ENCODE peak calls at places on chromosomes 2 and 18, in four cellular contexts. One of them, this sample, is unnamed.
A peak's percentile ranks its signal among the peaks of the same experiment; 100 is the strongest.

GRCh38 chr2:164717000-164717597 is 95.8 kb upstream of the GRB14 start:
- DNase-seq in HepG2: peak; percentile 50
- DNase-seq in heart right ventricle: no peak
- DNase-seq in cardiac fibroblast: peak; percentile 72
- DNase-seq in this sample: no peak

GRCh38 chr2:237126519-237126918 is 40.8 kb downstream of the COPS8 start:
- DNase-seq in HepG2: no peak
- DNase-seq in heart right ventricle: no peak
- DNase-seq in cardiac fibroblast: no peak
- DNase-seq in this sample: no peak

GRCh38 chr2:128449226-128450061 is 130.8 kb upstream of the HS6ST1 start:
- DNase-seq in heart right ventricle: no peak
- DNase-seq in HepG2: no peak
- DNase-seq in cardiac fibroblast: no peak
- DNase-seq in this sample: no peak

GRCh38 chr2:25301453-25302352 is 40.0 kb downstream of the DNMT3A start:
- DNase-seq in cardiac fibroblast: peak; percentile 79
- DNase-seq in HepG2: no peak
- DNase-seq in heart right ventricle: no peak
- DNase-seq in this sample: no peak

GRCh38 chr2:109700680-109701274 is 86.6 kb downstream of the SOWAHC start:
- DNase-seq in heart right ventricle: no peak
- DNase-seq in HepG2: no peak
- DNase-seq in cardiac fibroblast: no peak
- DNase-seq in this sample: no peak

GRCh38 chr2:217729426-217730058 is 273.3 kb downstream of the TNS1 start:
- DNase-seq in cardiac fibroblast: no peak
- DNase-seq in heart right ventricle: peak; percentile 56
- DNase-seq in HepG2: no peak
- DNase-seq in this sample: no peak

GRCh38 chr2:24337958-24338357 is 22.4 kb downstream of the ITSN2 start:
- DNase-seq in HepG2: no peak
- DNase-seq in heart right ventricle: no peak
- DNase-seq in cardiac fibroblast: no peak
- DNase-seq in this sample: no peak

GRCh38 chr2:203498161-203498560 is 36.9 kb downstream of the RAPH1 start:
- DNase-seq in cardiac fibroblast: peak; percentile 91
- DNase-seq in heart right ventricle: no peak
- DNase-seq in HepG2: no peak
- DNase-seq in this sample: no peak

GRCh38 chr18:34023471-34023870 is 201.2 kb downstream of the NOL4 start:
- DNase-seq in heart right ventricle: no peak
- DNase-seq in HepG2: no peak
- DNase-seq in cardiac fibroblast: peak; percentile 22
- DNase-seq in this sample: no peak

GRCh38 chr2:210477496-210477895 is 937 bp upstream of the LANCL1 start:
- DNase-seq in cardiac fibroblast: peak; percentile 80
- DNase-seq in heart right ventricle: peak; percentile 47
- DNase-seq in HepG2: peak; percentile 54
- DNase-seq in this sample: no peak

GRCh38 chr2:18835787-18836186 is 246.4 kb upstream of the NT5C1B start:
- DNase-seq in cardiac fibroblast: no peak
- DNase-seq in heart right ventricle: no peak
- DNase-seq in HepG2: no peak
- DNase-seq in this sample: no peak

GRCh38 chr2:238892796-238893195 is 44.9 kb downstream of the TWIST2 start:
- DNase-seq in heart right ventricle: no peak
- DNase-seq in HepG2: no peak
- DNase-seq in cardiac fibroblast: no peak
- DNase-seq in this sample: no peak

GRCh38 chr2:43340066-43340465 is 113.7 kb upstream of the ZFP36L2 start:
- DNase-seq in cardiac fibroblast: peak; percentile 70
- DNase-seq in HepG2: no peak
- DNase-seq in heart right ventricle: no peak
- DNase-seq in this sample: no peak

GRCh38 chr18:67300498-67300897 is 216.0 kb downstream of the DSEL start:
- DNase-seq in HepG2: no peak
- DNase-seq in cardiac fibroblast: no peak
- DNase-seq in heart right ventricle: no peak
- DNase-seq in this sample: no peak

GRCh38 chr18:44620821-44621220 is 59.9 kb upstream of the SETBP1 start:
- DNase-seq in HepG2: no peak
- DNase-seq in cardiac fibroblast: no peak
- DNase-seq in heart right ventricle: no peak
- DNase-seq in this sample: no peak

GRCh38 chr2:241011296-241011600 is 12.8 kb downstream of the SNED1 start:
- DNase-seq in HepG2: no peak
- DNase-seq in heart right ventricle: no peak
- DNase-seq in cardiac fibroblast: no peak
- DNase-seq in this sample: peak; percentile 3

GRCh38 chr2:70503896-70504295 is 49.7 kb downstream of the TGFA start:
- DNase-seq in heart right ventricle: no peak
- DNase-seq in cardiac fibroblast: no peak
- DNase-seq in HepG2: peak; percentile 83
- DNase-seq in this sample: no peak

GRCh38 chr2:150127995-150128394 is 359.5 kb downstream of the RND3 start:
- DNase-seq in heart right ventricle: no peak
- DNase-seq in cardiac fibroblast: peak; percentile 76
- DNase-seq in HepG2: no peak
- DNase-seq in this sample: no peak

GRCh38 chr2:83582589-83582988 is 876.5 kb downstream of the SUCLG1 start:
- DNase-seq in heart right ventricle: no peak
- DNase-seq in HepG2: no peak
- DNase-seq in cardiac fibroblast: no peak
- DNase-seq in this sample: no peak

GRCh38 chr18:61975526-61976326 is 82.9 kb upstream of the RNF152 start:
- DNase-seq in heart right ventricle: no peak
- DNase-seq in cardiac fibroblast: no peak
- DNase-seq in HepG2: no peak
- DNase-seq in this sample: no peak

GRCh38 chr18:32380559-32380958 is 90.1 kb downstream of the GAREM1 start:
- DNase-seq in cardiac fibroblast: peak; percentile 48
- DNase-seq in heart right ventricle: no peak
- DNase-seq in HepG2: no peak
- DNase-seq in this sample: no peak

GRCh38 chr2:62147610-62148301 is 48.2 kb upstream of the B3GNT2 start:
- DNase-seq in heart right ventricle: no peak
- DNase-seq in HepG2: no peak
- DNase-seq in cardiac fibroblast: peak; percentile 98
- DNase-seq in this sample: no peak

GRCh38 chr18:70373062-70373519 is 84.2 kb downstream of the SOCS6 start:
- DNase-seq in HepG2: peak; percentile 72
- DNase-seq in cardiac fibroblast: peak; percentile 94
- DNase-seq in heart right ventricle: no peak
- DNase-seq in this sample: no peak

GRCh38 chr2:3728104-3729054 is 25.0 kb downstream of the DCDC2C start:
- DNase-seq in cardiac fibroblast: peak; percentile 63
- DNase-seq in heart right ventricle: peak; percentile 37
- DNase-seq in HepG2: peak; percentile 44
- DNase-seq in this sample: no peak

GRCh38 chr2:88180594-88181240 is 10.6 kb downstream of the THNSL2 start:
- DNase-seq in cardiac fibroblast: no peak
- DNase-seq in HepG2: no peak
- DNase-seq in heart right ventricle: no peak
- DNase-seq in this sample: no peak

GRCh38 chr2:64711260-64711659 is 57.5 kb upstream of the SERTAD2 start:
- DNase-seq in HepG2: no peak
- DNase-seq in cardiac fibroblast: peak; percentile 45
- DNase-seq in heart right ventricle: no peak
- DNase-seq in this sample: no peak

GRCh38 chr18:31261792-31262582 is 56.0 kb upstream of the DSG1 start:
- DNase-seq in heart right ventricle: no peak
- DNase-seq in HepG2: peak; percentile 59
- DNase-seq in cardiac fibroblast: no peak
- DNase-seq in this sample: no peak

GRCh38 chr18:29154196-29154757 is 977.3 kb upstream of the CDH2 start:
- DNase-seq in cardiac fibroblast: peak; percentile 93
- DNase-seq in heart right ventricle: no peak
- DNase-seq in HepG2: no peak
- DNase-seq in this sample: no peak

This sample was measured in body of pancreas.